ENCODE peak calls at places on chromosome 3, in five cellular contexts. S is kidney; X is CD8-positive, alpha-beta T cell; V is right cardiac atrium; M is sigmoid colon. Z is an unnamed sample.

GRCh38 chr3:31610700-31611275 is 78.1 kb downstream of the STT3B start:
- DNase-seq in S (no peak), X (no peak), V (no peak), M (no peak), Z (no peak)

GRCh38 chr3:178777718-178778411 is 241.6 kb downstream of the KCNMB2 start:
- DNase-seq in S (no peak), X (no peak), V (no peak), M (no peak), Z (no peak)

GRCh38 chr3:125108833-125109540 is 53.2 kb upstream of the HEG1 start:
- DNase-seq in S (no peak), X (no peak), V (no peak), M (no peak), Z (no peak)

GRCh38 chr3:185825639-185826481 is 1.0 kb upstream of the IGF2BP2 start:
- DNase-seq in S (peak; percentile 86), X (peak; percentile 55), V (peak; percentile 73), M (peak; percentile 64), Z (peak; percentile 80)

GRCh38 chr3:179882322-179882721 is 154.4 kb downstream of the PEX5L start:
- DNase-seq in S (no peak), X (no peak), V (no peak), M (no peak), Z (no peak)

GRCh38 chr3:195731356-195731960 is 10.7 kb downstream of the MUC20 start:
- DNase-seq in S (peak; percentile 51), X (no peak), V (no peak), M (peak; percentile 20), Z (no peak)

GRCh38 chr3:24344784-24345439 is 149.7 kb downstream of the THRB start:
- DNase-seq in S (no peak), X (no peak), V (no peak), M (no peak), Z (no peak)

GRCh38 chr3:101941253-101942039 is 92.1 kb downstream of the NFKBIZ start:
- DNase-seq in S (no peak), X (no peak), V (no peak), M (no peak), Z (no peak)

GRCh38 chr3:98039322-98040024 is 4.4 kb upstream of the GABRR3 start:
- DNase-seq in S (no peak), X (peak; percentile 77), V (peak; percentile 60), M (no peak), Z (no peak)

GRCh38 chr3:156307704-156308103 is 187.3 kb downstream of the KCNAB1 start:
- DNase-seq in S (no peak), X (no peak), V (peak; percentile 92), M (peak; percentile 81), Z (no peak)

GRCh38 chr3:38119802-38120689 is 16.9 kb downstream of the ACAA1 start:
- DNase-seq in S (peak; percentile 58), X (no peak), V (no peak), M (peak; percentile 50), Z (no peak)

GRCh38 chr3:184985586-184985985 is 167.3 kb downstream of the C3orf70 start:
- DNase-seq in S (no peak), X (no peak), V (no peak), M (no peak), Z (no peak)

GRCh38 chr3:150371741-150372254 is 36.3 kb upstream of the TSC22D2 start:
- DNase-seq in S (no peak), X (no peak), V (peak; percentile 33), M (peak; percentile 77), Z (no peak)

GRCh38 chr3:48738926-48739616 is 22.1 kb upstream of the IP6K2 start:
- DNase-seq in S (peak; percentile 84), X (no peak), V (peak; percentile 89), M (peak; percentile 66), Z (no peak)

GRCh38 chr3:48743773-48744172 is 26.8 kb upstream of the IP6K2 start:
- DNase-seq in S (no peak), X (no peak), V (no peak), M (no peak), Z (no peak)

GRCh38 chr3:48739617-48739954 is 22.6 kb upstream of the IP6K2 start:
- DNase-seq in S (no peak), X (no peak), V (no peak), M (no peak), Z (no peak)

GRCh38 chr3:48738144-48738536 is 21.1 kb upstream of the IP6K2 start:
- DNase-seq in S (no peak), X (no peak), V (no peak), M (no peak), Z (no peak)

DNA sequence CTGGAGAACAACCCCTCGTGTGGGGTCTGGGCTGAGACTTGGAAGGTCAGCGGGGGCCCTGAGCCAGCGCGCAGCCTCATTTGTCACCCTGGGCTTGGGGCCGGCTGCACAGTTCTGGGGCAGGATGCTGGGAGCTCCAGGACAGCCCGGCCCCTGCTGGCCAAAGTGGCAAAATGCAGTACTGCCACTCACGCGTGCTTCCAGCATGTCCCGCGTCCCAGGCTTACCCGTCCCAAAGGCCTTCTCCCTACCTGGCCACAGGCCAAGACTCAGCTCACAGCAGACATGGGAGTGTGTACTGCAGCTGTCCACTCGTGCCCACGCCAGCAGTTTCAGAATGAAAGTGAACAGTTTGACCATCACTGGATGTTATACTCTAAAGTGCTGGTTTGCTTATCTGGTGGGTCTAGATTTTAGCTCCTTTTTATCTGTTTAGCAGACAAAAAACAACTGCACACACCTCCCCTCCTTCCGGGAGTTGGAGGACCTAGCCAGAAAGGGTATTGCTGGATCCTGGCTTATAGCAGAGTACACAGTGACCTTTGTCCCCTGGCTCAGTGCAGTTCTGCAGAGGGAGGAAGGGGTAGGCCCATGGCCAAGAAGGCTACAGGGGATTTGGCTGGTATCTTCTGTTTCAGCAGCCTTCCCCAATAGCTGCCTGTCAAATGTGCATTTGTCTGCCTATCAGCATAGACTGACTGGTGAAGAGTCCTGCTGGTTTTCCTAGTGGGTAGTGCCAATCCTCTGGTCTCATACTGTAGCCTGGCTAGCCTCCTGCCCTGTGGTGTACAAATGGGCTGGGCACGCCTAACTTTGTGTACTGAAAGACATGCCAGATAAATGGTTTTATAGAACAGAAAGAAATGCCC is 23.2 kb upstream of the IP6K2 start:
- DNase-seq in S (peak; percentile 96), X (peak; percentile 65), V (peak; percentile 98), M (peak; percentile 95), Z (peak; percentile 91)
- H3K4me3 ChIP-seq in S (peak overlapping the region; percentile 62), X (no peak overlapping the region), V (no peak overlapping the region), M (no peak overlapping the region), Z (no peak overlapping the region)

GRCh38 chr3:194489736-194490612 is 3.2 kb upstream of the ATP13A3 start:
- DNase-seq in S (no peak), X (no peak), V (no peak), M (no peak), Z (no peak)
- H3K4me1 ChIP-seq in S (no peaks in the 10 kb centered on the region), X (peaks cover 23% of the 10 kb centered on the region), V (peaks cover 4% of the 10 kb centered on the region), M (no peaks in the 10 kb centered on the region), Z (peaks cover 15% of the 10 kb centered on the region)

DNA sequence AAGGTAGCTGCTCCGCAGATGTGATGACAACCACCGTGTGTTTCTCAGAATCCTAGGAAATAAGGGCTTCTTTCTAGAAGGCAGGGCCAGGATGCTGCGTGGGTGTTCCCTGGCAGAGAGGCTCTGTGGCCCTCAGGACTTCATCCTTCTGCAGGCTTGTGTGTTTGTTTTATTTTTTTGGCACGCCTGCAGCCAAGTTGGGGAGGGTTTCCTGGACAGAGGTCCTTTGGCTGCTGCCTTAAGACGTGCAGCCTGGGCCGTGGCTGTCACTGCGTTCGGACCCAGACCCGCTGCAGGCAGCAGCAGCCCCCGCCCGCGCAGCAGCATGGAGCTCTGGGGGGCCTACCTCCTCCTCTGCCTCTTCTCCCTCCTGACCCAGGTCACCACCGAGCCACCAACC is at the start of gene CLEC3B:
- DNase-seq in S (peak; percentile 88), X (no peak), V (peak; percentile 93), M (peak; percentile 80), Z (peak; percentile 65)
- H3K4me3 ChIP-seq in S (peak within 1 kb of the TSS; percentile 47), X (no peak within 1 kb of the TSS), V (peak within 1 kb of the TSS; percentile 69), M (peak within 1 kb of the TSS; percentile 32), Z (peak within 1 kb of the TSS; percentile 46)

DNA sequence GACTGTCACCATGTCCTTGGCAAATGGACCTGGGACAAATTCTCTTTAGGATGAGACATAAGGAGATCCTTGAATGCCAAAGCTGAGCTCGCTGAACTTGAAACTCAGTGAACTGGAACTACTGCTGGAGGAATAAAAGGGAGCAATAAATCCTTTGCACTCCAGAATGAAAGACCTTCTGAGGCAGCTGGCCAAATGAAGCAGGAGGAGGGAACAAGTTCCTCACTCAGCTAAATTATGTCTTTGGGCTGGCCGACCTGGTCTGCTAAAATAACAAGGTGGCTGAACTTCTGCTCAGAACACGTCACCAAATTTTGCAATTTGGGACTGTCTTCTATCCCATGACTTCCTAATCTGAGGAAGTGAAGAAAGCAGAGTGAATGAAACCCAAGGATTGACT is 314.7 kb downstream of the LPP start:
- DNase-seq in S (peak; percentile 80), X (no peak), V (peak; percentile 83), M (peak; percentile 93), Z (no peak)
- H3K4me1 ChIP-seq in S (peaks cover 13% of the 10 kb centered on the region), X (no peaks in the 10 kb centered on the region), V (peaks cover 1% of the 10 kb centered on the region), M (no peaks in the 10 kb centered on the region), Z (no peaks in the 10 kb centered on the region)

GRCh38 chr3:112846764-112847163 is at the start of gene CD200R1L:
- DNase-seq in S (no peak), X (no peak), V (no peak), M (no peak), Z (no peak)
- H3K4me3 ChIP-seq in S (no peak within 1 kb of the TSS), X (no peak within 1 kb of the TSS), V (no peak within 1 kb of the TSS), M (no peak within 1 kb of the TSS), Z (no peak within 1 kb of the TSS)

GRCh38 chr3:69893274-69893673 is 106.3 kb upstream of the SAMMSON start:
- DNase-seq in S (no peak), X (no peak), V (no peak), M (no peak), Z (no peak)
- H3K4me1 ChIP-seq in S (peaks cover 6% of the 10 kb centered on the region), X (no peaks in the 10 kb centered on the region), V (peaks cover 3% of the 10 kb centered on the region), M (no peaks in the 10 kb centered on the region), Z (no peaks in the 10 kb centered on the region)